ENCODE peak calls at places on chromosomes 3 and 15, in ten cellular contexts. L is anterior cingulate cortex, T is SIG-M5, K is LoVo, F is GM12865, M is fibroblast of the aortic adventitia, C is dermis blood vessel endothelial cell, I is fibroblast of mammary gland, X is cardiac muscle cell, W is NCI-H1105 treated with DMSO at 0.1 percent for 48 hours. N is an unnamed sample.

GRCh38 chr3:127846576-127846975 is 24.3 kb upstream of the MGLL start:
- DNase-seq in L (no peak), T (no peak), K (no peak), F (no peak), M (no peak), C (no peak), I (no peak), X (no peak), W (no peak), N (no peak)

GRCh38 chr3:194675081-194675640 is 3.2 kb upstream of the LSG1 start:
- DNase-seq in L (no peak), T (no peak), K (no peak), F (peak), M (no peak), C (no peak), I (peak), X (no peak), W (no peak), N (no peak)

GRCh38 chr15:71052356-71052755 is 62.9 kb upstream of the THSD4 start:
- DNase-seq in L (no peak), T (no peak), K (no peak), F (no peak), M (peak), C (no peak), I (peak), X (peak), W (no peak), N (no peak)

GRCh38 chr3:160437083-160437455 is 12.5 kb downstream of the TRIM59 start:
- DNase-seq in L (no peak), T (no peak), K (no peak), F (no peak), M (no peak), C (no peak), I (no peak), X (no peak), W (no peak), N (no peak)

GRCh38 chr15:69823223-69823907 is 274.4 kb downstream of the TLE3 start:
- DNase-seq in L (no peak), T (no peak), K (no peak), F (peak), M (no peak), C (peak), I (peak), X (no peak), W (no peak), N (no peak)

GRCh38 chr3:129645291-129645690 is 38.8 kb upstream of the PLXND1 start:
- DNase-seq in L (no peak), T (peak), K (no peak), F (no peak), M (no peak), C (no peak), I (no peak), X (no peak), W (no peak), N (no peak)

GRCh38 chr15:70415330-70415884 is 317.7 kb upstream of the TLE3 start:
- DNase-seq in L (no peak), T (no peak), K (no peak), F (no peak), M (no peak), C (no peak), I (no peak), X (no peak), W (peak), N (no peak)

GRCh38 chr3:9213019-9213646 is 36.3 kb downstream of the SRGAP3 start:
- DNase-seq in L (no peak), T (no peak), K (no peak), F (peak), M (no peak), C (no peak), I (no peak), X (no peak), W (no peak), N (no peak)

GRCh38 chr3:114242947-114243346 is 5.6 kb upstream of the ZNF80 start:
- DNase-seq in L (no peak), T (no peak), K (no peak), F (peak), M (no peak), C (no peak), I (no peak), X (no peak), W (no peak), N (no peak)

GRCh38 chr3:42666577-42666998 is 13.1 kb downstream of the ZBTB47 start:
- DNase-seq in L (no peak), T (no peak), K (no peak), F (no peak), M (no peak), C (no peak), I (no peak), X (no peak), W (no peak), N (no peak)

GRCh38 chr3:141279074-141279945 is 47.7 kb downstream of the PXYLP1 start:
- DNase-seq in L (no peak), T (no peak), K (no peak), F (peak), M (peak), C (peak), I (peak), X (peak), W (peak), N (peak)

GRCh38 chr3:195123196-195123805 is 147.7 kb downstream of the XXYLT1 start:
- DNase-seq in L (no peak), T (no peak), K (no peak), F (no peak), M (no peak), C (no peak), I (no peak), X (no peak), W (no peak), N (peak)

GRCh38 chr15:71294636-71295241 is 179.5 kb downstream of the THSD4 start:
- DNase-seq in L (no peak), T (no peak), K (peak), F (no peak), M (peak), C (peak), I (peak), X (peak), W (no peak), N (no peak)

GRCh38 chr15:49242820-49243219 is 72.8 kb downstream of the GALK2 start:
- DNase-seq in L (no peak), T (no peak), K (no peak), F (no peak), M (peak), C (peak), I (peak), X (peak), W (no peak), N (no peak)

GRCh38 chr3:161139686-161140085 is 34.5 kb upstream of the B3GALNT1 start:
- DNase-seq in L (no peak), T (no peak), K (no peak), F (no peak), M (no peak), C (peak), I (no peak), X (no peak), W (no peak), N (no peak)

GRCh38 chr15:60740231-60740630 is 261.3 kb upstream of the ICE2 start:
- DNase-seq in L (no peak), T (no peak), K (no peak), F (no peak), M (no peak), C (no peak), I (no peak), X (no peak), W (no peak), N (no peak)

GRCh38 chr3:76657909-76658308 is 382.0 kb upstream of the ROBO2 start:
- DNase-seq in L (no peak), T (no peak), K (no peak), F (no peak), M (no peak), C (no peak), I (no peak), X (no peak), W (no peak), N (no peak)

GRCh38 chr3:20773320-20773984 is 587.4 kb upstream of the SGO1 start:
- DNase-seq in L (no peak), T (no peak), K (no peak), F (no peak), M (no peak), C (no peak), I (no peak), X (no peak), W (no peak), N (no peak)

GRCh38 chr3:141575879-141576743 is 89.3 kb downstream of the RASA2 start:
- DNase-seq in L (no peak), T (no peak), K (peak), F (peak), M (peak), C (peak), I (peak), X (peak), W (peak), N (no peak)

GRCh38 chr3:147699175-147699838 is 290.1 kb downstream of the ZIC1 start:
- DNase-seq in L (no peak), T (no peak), K (no peak), F (no peak), M (peak), C (no peak), I (peak), X (peak), W (no peak), N (no peak)

GRCh38 chr15:49620174-49620573 is 444 bp downstream of the FAM227B start:
- DNase-seq in L (no peak), T (no peak), K (peak), F (peak), M (peak), C (peak), I (peak), X (peak), W (no peak), N (no peak)

GRCh38 chr3:149898771-149899170 is 71.9 kb downstream of the PFN2 start:
- DNase-seq in L (no peak), T (no peak), K (no peak), F (no peak), M (peak), C (no peak), I (peak), X (peak), W (no peak), N (no peak)

N was measured in NCI-H446.